ENCODE peak calls at places on chromosomes 16 and 17, in five cellular contexts. L is NCI-H774, B is RPMI7951, C is H1, Q is amniotic stem cell. F is an unnamed sample.

GRCh38 chr17:58344047-58344790 is 7.8 kb downstream of the SUPT4H1 start:
- DNase-seq in L (no peak), B (peak), C (no peak), Q (no peak), F (no peak)

GRCh38 chr17:21242780-21243515 is 10.3 kb downstream of the NATD1 start:
- DNase-seq in L (no peak), B (no peak), C (no peak), Q (no peak), F (no peak)

GRCh38 chr17:34974794-34975428 is 5.4 kb upstream of the LIG3 start:
- DNase-seq in L (no peak), B (peak), C (peak), Q (no peak), F (no peak)

GRCh38 chr17:43984521-43984920 is 19.9 kb upstream of the NAGS start:
- DNase-seq in L (no peak), B (no peak), C (no peak), Q (no peak), F (no peak)

GRCh38 chr17:75694536-75694935 is 26.7 kb upstream of the ITGB4 start:
- DNase-seq in L (no peak), B (no peak), C (no peak), Q (no peak), F (no peak)

GRCh38 chr17:2303278-2304188 is at the start of the genes SMG6 and SRR:
- DNase-seq in L (peak), B (peak), C (peak), Q (peak), F (peak)

GRCh38 chr16:65178151-65178550 is 56.3 kb upstream of the CDH11 start:
- DNase-seq in L (no peak), B (peak), C (no peak), Q (no peak), F (no peak)

GRCh38 chr17:63446981-63447687 is 1.0 kb upstream of the CYB561 start:
- DNase-seq in L (peak), B (peak), C (peak), Q (no peak), F (peak)

GRCh38 chr16:85102106-85102630 is 10.1 kb downstream of the CIBAR2 start:
- DNase-seq in L (no peak), B (no peak), C (no peak), Q (no peak), F (no peak)

GRCh38 chr16:1278456-1278855 is 22.6 kb downstream of the TPSD1 start:
- DNase-seq in L (no peak), B (no peak), C (no peak), Q (no peak), F (no peak)

GRCh38 chr16:74623214-74623842 is 16.4 kb upstream of the GLG1 start:
- DNase-seq in L (no peak), B (peak), C (no peak), Q (peak), F (peak)

GRCh38 chr17:57464191-57464864 is 208.0 kb downstream of the MSI2 start:
- DNase-seq in L (no peak), B (no peak), C (no peak), Q (no peak), F (no peak)

GRCh38 chr17:76153640-76154039 is 12.6 kb upstream of the FOXJ1 start:
- DNase-seq in L (no peak), B (no peak), C (no peak), Q (no peak), F (peak)

GRCh38 chr16:5841934-5842333 is 744.3 kb upstream of the EEF2KMT start:
- DNase-seq in L (no peak), B (no peak), C (no peak), Q (no peak), F (no peak)

GRCh38 chr17:31558748-31559646 is 167.5 kb downstream of the RAB11FIP4 start:
- DNase-seq in L (peak), B (peak), C (peak), Q (peak), F (peak)

GRCh38 chr17:72446525-72447250 is 325.9 kb downstream of the SOX9 start:
- DNase-seq in L (no peak), B (no peak), C (no peak), Q (no peak), F (no peak)

GRCh38 chr16:47987136-47987535 is 168.7 kb downstream of the ABCC12 start:
- DNase-seq in L (no peak), B (no peak), C (no peak), Q (no peak), F (no peak)

GRCh38 chr16:64586756-64587155 is 535.1 kb downstream of the CDH11 start:
- DNase-seq in L (no peak), B (no peak), C (no peak), Q (no peak), F (no peak)

GRCh38 chr16:61237804-61238485 is 798.3 kb downstream of the CDH8 start:
- DNase-seq in L (no peak), B (no peak), C (no peak), Q (no peak), F (no peak)

GRCh38 chr16:74700206-74701040 is at the start of gene MLKL:
- DNase-seq in L (no peak), B (peak), C (no peak), Q (peak), F (peak)

GRCh38 chr17:72710185-72710584 is 382.3 kb downstream of the SLC39A11 start:
- DNase-seq in L (no peak), B (no peak), C (no peak), Q (no peak), F (no peak)

GRCh38 chr17:1647802-1648581 is 1.7 kb downstream of the RILP start:
- DNase-seq in L (no peak), B (peak), C (peak), Q (no peak), F (peak)

GRCh38 chr16:87236516-87237115 is 80.6 kb downstream of the C16orf95 start:
- DNase-seq in L (no peak), B (no peak), C (no peak), Q (no peak), F (no peak)

GRCh38 chr16:61274211-61274610 is 762.0 kb downstream of the CDH8 start:
- DNase-seq in L (no peak), B (no peak), C (no peak), Q (no peak), F (no peak)

GRCh38 chr16:79071424-79071823 is 529.1 kb downstream of the MAF start:
- DNase-seq in L (no peak), B (no peak), C (no peak), Q (no peak), F (no peak)

GRCh38 chr16:67277294-67277998 is 1.9 kb upstream of the PLEKHG4 start:
- DNase-seq in L (no peak), B (peak), C (no peak), Q (peak), F (peak)

GRCh38 chr17:44205962-44206824 is 6.5 kb upstream of the ATXN7L3 start:
- DNase-seq in L (no peak), B (no peak), C (no peak), Q (no peak), F (no peak)

GRCh38 chr16:46743232-46743719 is 4.9 kb downstream of the MYLK3 start:
- DNase-seq in L (no peak), B (no peak), C (no peak), Q (no peak), F (no peak)

GRCh38 chr16:31033709-31034492 is 543 bp downstream of the STX4 start:
- DNase-seq in L (peak), B (peak), C (peak), Q (peak), F (peak)

GRCh38 chr17:16442594-16443389 is 27.4 kb downstream of the TRPV2 start:
- DNase-seq in L (no peak), B (no peak), C (no peak), Q (no peak), F (no peak)

GRCh38 chr17:19707728-19708221 is 8.6 kb downstream of the SLC47A2 start:
- DNase-seq in L (no peak), B (no peak), C (no peak), Q (no peak), F (no peak)